ENCODE peak calls at places on chromosomes 6 and 20, in four cellular contexts. T is AG10803, S is H4, O is DMS153. A is an unnamed sample.

GRCh38 chr20:50395914-50396488 is 114.2 kb upstream of the PTPN1 start:
- DNase-seq in S (no peak), T (no peak), O (no peak), A (no peak)

GRCh38 chr6:116550796-116551195 is 2.8 kb upstream of the CALHM4 start:
- DNase-seq in S (no peak), O (no peak), T (no peak), A (no peak)

GRCh38 chr6:29947292-29947980 is 5.1 kb downstream of the HLA-A start:
- DNase-seq in S (no peak), T (peak), O (no peak), A (peak)

GRCh38 chr20:33401922-33402369 is 627 bp upstream of the CDK5RAP1 start:
- DNase-seq in O (no peak), T (peak), S (no peak), A (peak)

GRCh38 chr20:58112017-58112781 is 116.3 kb downstream of the ANKRD60 start:
- DNase-seq in T (peak), S (no peak), O (no peak), A (peak)

GRCh38 chr6:105121981-105122380 is 57.8 kb downstream of the POPDC3 start:
- DNase-seq in S (no peak), O (peak), T (no peak), A (no peak)

GRCh38 chr6:152636675-152637421 is at the start of gene SYNE1:
- DNase-seq in O (no peak), T (no peak), S (no peak), A (peak)

GRCh38 chr6:105388392-105388791 is 14.5 kb downstream of the PREP start:
- DNase-seq in S (no peak), T (no peak), O (no peak), A (no peak)

GRCh38 chr6:42417641-42418112 is 34.0 kb downstream of the TRERF1 start:
- DNase-seq in O (no peak), S (peak), T (peak), A (no peak)

GRCh38 chr6:157059781-157060180 is 263.5 kb downstream of the TMEM242 start:
- DNase-seq in O (no peak), S (no peak), T (peak), A (no peak)

GRCh38 chr6:25788305-25788922 is 33.9 kb downstream of the SLC17A4 start:
- DNase-seq in T (peak), O (no peak), S (peak), A (peak)

GRCh38 chr6:133595076-133595868 is 293.6 kb upstream of the TCF21 start:
- DNase-seq in S (peak), T (peak), O (no peak), A (peak)

GRCh38 chr6:169370666-169371343 is 117.2 kb upstream of the THBS2 start:
- DNase-seq in O (no peak), S (no peak), T (no peak), A (no peak)

GRCh38 chr6:117906905-117907599 is at the start of gene SLC35F1:
- DNase-seq in S (no peak), O (no peak), T (peak), A (peak)

GRCh38 chr6:170173416-170173990 is 117.4 kb downstream of the DLL1 start:
- DNase-seq in T (no peak), O (no peak), S (no peak), A (no peak)

GRCh38 chr6:100775667-100776066 is 105.5 kb downstream of the ASCC3 start:
- DNase-seq in S (no peak), O (no peak), T (peak), A (no peak)

GRCh38 chr6:49923826-49924225 is 40.1 kb downstream of the DEFB114 start:
- DNase-seq in O (no peak), T (peak), S (no peak), A (no peak)

GRCh38 chr6:106381223-106381622 is 20.7 kb downstream of the CRYBG1 start:
- DNase-seq in T (no peak), S (no peak), O (no peak), A (no peak)

GRCh38 chr6:75932067-75932466 is 140.4 kb downstream of the IMPG1 start:
- DNase-seq in S (no peak), O (no peak), T (no peak), A (peak)

GRCh38 chr20:47865451-47865850 is 80.2 kb upstream of the SULF2 start:
- DNase-seq in T (no peak), O (no peak), S (no peak), A (no peak)

GRCh38 chr6:25623065-25623464 is 28.9 kb upstream of the SCGN start:
- DNase-seq in T (no peak), O (no peak), S (no peak), A (no peak)

GRCh38 chr6:79671605-79672266 is 40.6 kb downstream of the SH3BGRL2 start:
- DNase-seq in O (peak), T (no peak), S (peak), A (no peak)

GRCh38 chr6:331622-332521 is 39.6 kb downstream of the DUSP22 start:
- DNase-seq in S (no peak), O (no peak), T (no peak), A (no peak)

GRCh38 chr6:170438861-170439260 is 114.2 kb downstream of the PSMB1 start:
- DNase-seq in O (no peak), T (no peak), S (no peak), A (no peak)

GRCh38 chr6:72940265-72940664 is 285.0 kb downstream of the KHDC1L start:
- DNase-seq in S (no peak), O (no peak), T (no peak), A (no peak)

GRCh38 chr6:168124921-168125320 is 45.9 kb upstream of the FRMD1 start:
- DNase-seq in T (no peak), O (no peak), S (no peak), A (no peak)

GRCh38 chr6:135498178-135498841 is 770 bp upstream of the AHI1 start:
- DNase-seq in T (peak), S (peak), O (peak), A (peak)

GRCh38 chr6:26538936-26539615 is 910 bp downstream of the HMGN4 start:
- DNase-seq in S (no peak), T (no peak), O (no peak), A (no peak)

GRCh38 chr6:2196079-2196679 is 49.2 kb downstream of the GMDS start:
- DNase-seq in T (peak), O (no peak), S (peak), A (peak)

GRCh38 chr6:127459231-127459641 is at the start of gene KIAA0408:
- DNase-seq in S (peak), T (peak), O (no peak), A (peak)

GRCh38 chr6:156061465-156061864 is 605.8 kb upstream of the NOX3 start:
- DNase-seq in T (no peak), S (no peak), O (no peak), A (no peak)

GRCh38 chr20:48448601-48449384 is 379.0 kb downstream of the PREX1 start:
- DNase-seq in S (no peak), O (no peak), T (no peak), A (no peak)

GRCh38 chr6:141451508-141452353 is 681.0 kb upstream of the GJE1 start:
- DNase-seq in T (peak), O (no peak), S (peak), A (peak)

GRCh38 chr20:63493563-63494020 is 5.3 kb downstream of the EEF1A2 start:
- DNase-seq in S (no peak), T (no peak), O (no peak), A (no peak)

GRCh38 chr6:166412156-166412910 is 29.6 kb upstream of the MPC1 start:
- DNase-seq in S (no peak), T (no peak), O (no peak), A (no peak)

GRCh38 chr20:60271597-60271996 is 313.4 kb downstream of the CDH26 start:
- DNase-seq in T (no peak), S (no peak), O (no peak), A (no peak)

GRCh38 chr20:41359541-41360011 is 7.0 kb downstream of the EMILIN3 start:
- DNase-seq in S (no peak), T (no peak), O (no peak), A (no peak)

GRCh38 chr20:50675671-50676376 is 15.5 kb downstream of the RIPOR3 start:
- DNase-seq in S (no peak), T (peak), O (no peak), A (peak)

A was measured in EL.